ENCODE peak calls at places on chromosomes 1 and 21, in five cellular contexts. X is K562, P is HepG2, R is H1, I is GM12878. F is an unnamed sample.

GRCh38 chr1:200429221-200429751 is 19.4 kb upstream of the ZNF281 start:
- DNase-seq in P (peak), R (no peak), X (peak), I (no peak), F (no peak)

GRCh38 chr1:218467101-218467728 is 122.1 kb downstream of the TGFB2 start:
- DNase-seq in X (no peak), P (no peak), I (no peak), R (no peak), F (no peak)

GRCh38 chr1:215719569-215719968 is 152.5 kb downstream of the KCTD3 start:
- DNase-seq in X (no peak), P (no peak), I (no peak), R (no peak), F (no peak)

GRCh38 chr1:176853503-176853902 is 311.0 kb downstream of the ASTN1 start:
- DNase-seq in I (no peak), R (no peak), P (no peak), X (peak), F (no peak)

GRCh38 chr1:39398278-39399010 is 93.0 kb upstream of the BMP8A start:
- DNase-seq in P (peak), X (peak), R (no peak), I (no peak), F (peak)

GRCh38 chr1:202017385-202018225 is 7.2 kb downstream of the ELF3 start:
- DNase-seq in X (peak), R (no peak), I (no peak), P (no peak), F (peak)

GRCh38 chr1:184622136-184622823 is 132.4 kb downstream of the EDEM3 start:
- DNase-seq in I (no peak), P (no peak), R (no peak), X (no peak), F (no peak)

GRCh38 chr1:151340870-151341754 is 5.9 kb downstream of the RFX5 start:
- DNase-seq in X (peak), P (peak), R (no peak), I (no peak), F (peak)

GRCh38 chr1:30977105-30977504 is 68.5 kb upstream of the SDC3 start:
- DNase-seq in X (no peak), P (peak), R (no peak), I (no peak), F (no peak)

GRCh38 chr1:185526318-185527307 is 207.6 kb upstream of the HMCN1 start:
- DNase-seq in X (no peak), I (peak), R (no peak), P (no peak), F (no peak)

GRCh38 chr1:18921506-18922251 is 19.3 kb upstream of the ALDH4A1 start:
- DNase-seq in R (no peak), X (no peak), I (no peak), P (no peak), F (no peak)

GRCh38 chr1:111596499-111596898 is 23.1 kb upstream of the RAP1A start:
- DNase-seq in X (no peak), R (no peak), P (no peak), I (no peak), F (no peak)

GRCh38 chr1:31524196-31524967 is 51.9 kb upstream of the TINAGL1 start:
- DNase-seq in P (no peak), I (no peak), R (no peak), X (no peak), F (no peak)

GRCh38 chr1:156368889-156369684 is at the start of gene RHBG:
- DNase-seq in R (no peak), I (no peak), P (peak), X (no peak), F (no peak)

DNA sequence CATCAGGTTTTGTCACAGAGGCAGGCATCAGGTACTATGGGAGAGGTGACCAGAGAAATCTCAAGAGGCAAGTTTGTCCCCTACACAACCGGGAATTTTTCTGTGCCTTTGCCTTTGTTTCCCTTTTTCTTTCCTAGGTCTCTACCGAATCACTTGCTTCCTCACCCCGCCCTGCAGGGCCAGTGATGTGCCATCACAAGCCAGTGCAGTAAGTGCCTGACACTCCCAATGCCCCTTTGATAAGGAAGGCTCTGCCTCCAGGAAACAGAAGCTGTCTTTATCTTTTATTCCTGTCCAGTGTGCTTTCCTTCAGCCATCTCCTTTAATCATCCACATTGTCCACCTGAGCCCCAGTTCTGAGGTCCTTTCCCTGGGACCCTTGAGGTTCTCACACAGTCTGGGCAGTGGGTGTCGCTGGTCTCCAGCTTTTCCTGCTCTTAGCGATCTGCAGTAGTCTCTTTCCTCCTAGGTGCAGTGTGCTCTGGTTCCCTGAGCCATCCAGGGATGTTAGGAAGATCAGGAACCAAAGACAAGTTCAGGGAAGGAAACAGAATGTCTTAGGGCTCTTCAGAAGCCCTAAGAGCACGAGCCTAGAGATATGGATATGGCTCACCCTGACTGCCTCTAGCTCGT is 36.6 kb downstream of the GJA5 start:
- DNase-seq in I (no peak), X (peak), P (peak), R (peak), F (peak)
- TF ChIP-seq SP1 in I (no peak), X (no peak), P (no peak), R (no peak), F (no peak)

GRCh38 chr1:13714851-13715250 is 14.9 kb downstream of the PRDM2 start:
- DNase-seq in P (no peak), I (no peak), R (no peak), X (no peak), F (no peak)
- H3K9ac ChIP-seq in P (no peak), I (no peak), R (no peak), X (no peak), F (no peak)

GRCh38 chr21:42384184-42384583 is 11.7 kb downstream of the TMPRSS3 start:
- DNase-seq in I (no peak), X (no peak), R (no peak), P (no peak), F (no peak)
- TF ChIP-seq SP1 in I (no peak), X (no peak), R (no peak), P (no peak), F (no peak)

GRCh38 chr1:7442918-7443317 is 328.2 kb upstream of the VAMP3 start:
- DNase-seq in X (no peak), P (no peak), I (no peak), R (no peak), F (no peak)

GRCh38 chr1:7440154-7440553 is 330.9 kb upstream of the VAMP3 start:
- DNase-seq in X (no peak), P (no peak), I (no peak), R (no peak), F (no peak)

GRCh38 chr1:7444362-7444761 is 326.7 kb upstream of the VAMP3 start:
- DNase-seq in X (no peak), R (no peak), I (no peak), P (no peak), F (no peak)

GRCh38 chr1:7438921-7439655 is 332.0 kb upstream of the VAMP3 start:
- DNase-seq in R (no peak), X (no peak), I (no peak), P (no peak), F (no peak)

DNA sequence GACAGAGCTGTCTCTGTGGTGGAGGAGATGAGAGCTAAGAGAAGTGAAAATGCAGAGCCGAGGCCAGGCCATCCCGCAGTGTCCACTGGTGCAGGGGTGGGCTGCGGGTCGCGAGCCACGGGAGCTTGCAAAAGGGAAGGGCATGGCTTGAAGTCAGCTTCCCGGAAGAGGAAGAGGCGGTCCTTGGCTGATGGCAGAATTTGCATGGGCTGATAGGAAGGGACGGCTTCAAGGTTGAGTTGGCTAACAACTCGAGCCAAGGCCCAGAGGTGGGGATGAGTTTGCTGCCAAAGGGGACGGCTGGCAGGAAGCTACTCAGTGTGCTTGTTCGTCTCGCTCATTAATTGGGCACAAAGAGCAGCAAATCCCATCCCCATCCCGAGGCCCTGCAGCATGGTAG is 329.7 kb upstream of the VAMP3 start:
- DNase-seq in P (no peak), I (no peak), R (no peak), X (no peak), F (no peak)
- H3K9ac ChIP-seq in P (no peak), I (no peak), R (no peak), X (no peak), F (no peak)